ENCODE peak calls at places on chromosomes 7 and 10, in eight cellular contexts. One of them, this sample, is unnamed.

GRCh38 chr10:132195366-132196075 is 8.8 kb downstream of the DPYSL4 start:
- DNase-seq in fibroblast of mammary gland: no peak
- DNase-seq in psoas muscle: peak
- DNase-seq in AG09309: no peak
- DNase-seq in HFF-Myc: no peak
- DNase-seq in right lobe of liver: no peak
- DNase-seq in HL-60: no peak
- DNase-seq in astrocyte of the spinal cord: no peak
- DNase-seq in this sample: no peak

GRCh38 chr7:11726251-11727155 is 105.5 kb downstream of the THSD7A start:
- DNase-seq in HL-60: no peak
- DNase-seq in HFF-Myc: peak
- DNase-seq in astrocyte of the spinal cord: peak
- DNase-seq in psoas muscle: peak
- DNase-seq in fibroblast of mammary gland: peak
- DNase-seq in AG09309: peak
- DNase-seq in right lobe of liver: no peak
- DNase-seq in this sample: peak

GRCh38 chr7:165661-166369 is 26.6 kb upstream of the FAM20C start:
- DNase-seq in psoas muscle: no peak
- DNase-seq in astrocyte of the spinal cord: no peak
- DNase-seq in fibroblast of mammary gland: no peak
- DNase-seq in AG09309: no peak
- DNase-seq in right lobe of liver: no peak
- DNase-seq in HL-60: peak
- DNase-seq in HFF-Myc: no peak
- DNase-seq in this sample: no peak

GRCh38 chr10:35271086-35271834 is 65.0 kb upstream of the CCNY start:
- DNase-seq in HL-60: no peak
- DNase-seq in AG09309: no peak
- DNase-seq in HFF-Myc: no peak
- DNase-seq in right lobe of liver: no peak
- DNase-seq in fibroblast of mammary gland: no peak
- DNase-seq in astrocyte of the spinal cord: peak
- DNase-seq in psoas muscle: no peak
- DNase-seq in this sample: no peak

GRCh38 chr7:93202594-93203273 is 23.5 kb downstream of the HEPACAM2 start:
- DNase-seq in right lobe of liver: no peak
- DNase-seq in psoas muscle: no peak
- DNase-seq in astrocyte of the spinal cord: no peak
- DNase-seq in AG09309: no peak
- DNase-seq in HFF-Myc: no peak
- DNase-seq in fibroblast of mammary gland: no peak
- DNase-seq in HL-60: no peak
- DNase-seq in this sample: no peak

GRCh38 chr7:42278360-42278759 is 41.4 kb upstream of the GLI3 start:
- DNase-seq in HFF-Myc: no peak
- DNase-seq in fibroblast of mammary gland: no peak
- DNase-seq in HL-60: no peak
- DNase-seq in AG09309: no peak
- DNase-seq in right lobe of liver: no peak
- DNase-seq in astrocyte of the spinal cord: no peak
- DNase-seq in psoas muscle: no peak
- DNase-seq in this sample: peak

GRCh38 chr7:44305564-44306507 is 19.6 kb downstream of the CAMK2B start:
- DNase-seq in HL-60: no peak
- DNase-seq in HFF-Myc: no peak
- DNase-seq in right lobe of liver: peak
- DNase-seq in psoas muscle: no peak
- DNase-seq in astrocyte of the spinal cord: no peak
- DNase-seq in fibroblast of mammary gland: no peak
- DNase-seq in AG09309: no peak
- DNase-seq in this sample: no peak

GRCh38 chr10:43679509-43679908 is 30.8 kb upstream of the ZNF32 start:
- DNase-seq in astrocyte of the spinal cord: no peak
- DNase-seq in psoas muscle: peak
- DNase-seq in AG09309: no peak
- DNase-seq in HL-60: no peak
- DNase-seq in fibroblast of mammary gland: no peak
- DNase-seq in HFF-Myc: no peak
- DNase-seq in right lobe of liver: peak
- DNase-seq in this sample: peak

GRCh38 chr10:110387983-110388681 is 83.4 kb upstream of the SMNDC1 start:
- DNase-seq in AG09309: peak
- DNase-seq in psoas muscle: no peak
- DNase-seq in HL-60: no peak
- DNase-seq in HFF-Myc: peak
- DNase-seq in astrocyte of the spinal cord: no peak
- DNase-seq in right lobe of liver: no peak
- DNase-seq in fibroblast of mammary gland: peak
- DNase-seq in this sample: no peak

GRCh38 chr7:132508724-132509348 is 67.4 kb downstream of the PLXNA4 start:
- DNase-seq in right lobe of liver: no peak
- DNase-seq in HL-60: no peak
- DNase-seq in HFF-Myc: no peak
- DNase-seq in fibroblast of mammary gland: no peak
- DNase-seq in psoas muscle: no peak
- DNase-seq in AG09309: no peak
- DNase-seq in astrocyte of the spinal cord: no peak
- DNase-seq in this sample: no peak

GRCh38 chr10:6348091-6348862 is 145.5 kb downstream of the PFKFB3 start:
- DNase-seq in right lobe of liver: no peak
- DNase-seq in fibroblast of mammary gland: no peak
- DNase-seq in HL-60: peak
- DNase-seq in astrocyte of the spinal cord: peak
- DNase-seq in AG09309: peak
- DNase-seq in HFF-Myc: no peak
- DNase-seq in psoas muscle: peak
- DNase-seq in this sample: no peak

GRCh38 chr7:123472751-123473150 is 61.6 kb downstream of the IQUB start:
- DNase-seq in AG09309: no peak
- DNase-seq in astrocyte of the spinal cord: no peak
- DNase-seq in fibroblast of mammary gland: no peak
- DNase-seq in HL-60: no peak
- DNase-seq in right lobe of liver: no peak
- DNase-seq in HFF-Myc: no peak
- DNase-seq in psoas muscle: no peak
- DNase-seq in this sample: no peak

GRCh38 chr7:19508821-19509220 is 200.0 kb downstream of the POLR1F start:
- DNase-seq in HFF-Myc: no peak
- DNase-seq in fibroblast of mammary gland: no peak
- DNase-seq in HL-60: no peak
- DNase-seq in right lobe of liver: no peak
- DNase-seq in psoas muscle: no peak
- DNase-seq in astrocyte of the spinal cord: no peak
- DNase-seq in AG09309: no peak
- DNase-seq in this sample: no peak

GRCh38 chr10:126944191-126944590 is 39.0 kb downstream of the DOCK1 start:
- DNase-seq in astrocyte of the spinal cord: no peak
- DNase-seq in psoas muscle: no peak
- DNase-seq in HL-60: no peak
- DNase-seq in AG09309: no peak
- DNase-seq in right lobe of liver: no peak
- DNase-seq in fibroblast of mammary gland: no peak
- DNase-seq in HFF-Myc: no peak
- DNase-seq in this sample: no peak

GRCh38 chr7:112254166-112254565 is 47.7 kb downstream of the ZNF277 start:
- DNase-seq in astrocyte of the spinal cord: no peak
- DNase-seq in psoas muscle: no peak
- DNase-seq in HFF-Myc: no peak
- DNase-seq in HL-60: no peak
- DNase-seq in AG09309: no peak
- DNase-seq in fibroblast of mammary gland: no peak
- DNase-seq in right lobe of liver: no peak
- DNase-seq in this sample: peak

GRCh38 chr7:77331938-77332695 is 84.0 kb downstream of the GSAP start:
- DNase-seq in psoas muscle: peak
- DNase-seq in HFF-Myc: peak
- DNase-seq in HL-60: peak
- DNase-seq in astrocyte of the spinal cord: peak
- DNase-seq in fibroblast of mammary gland: peak
- DNase-seq in right lobe of liver: peak
- DNase-seq in AG09309: peak
- DNase-seq in this sample: peak

GRCh38 chr7:73828107-73828803 is 2.5 kb upstream of the CLDN4 start:
- DNase-seq in fibroblast of mammary gland: peak
- DNase-seq in astrocyte of the spinal cord: no peak
- DNase-seq in HFF-Myc: no peak
- DNase-seq in AG09309: no peak
- DNase-seq in psoas muscle: no peak
- DNase-seq in HL-60: no peak
- DNase-seq in right lobe of liver: no peak
- DNase-seq in this sample: peak

GRCh38 chr7:4010206-4010605 is 671.9 kb upstream of the FOXK1 start:
- DNase-seq in psoas muscle: no peak
- DNase-seq in astrocyte of the spinal cord: no peak
- DNase-seq in HFF-Myc: no peak
- DNase-seq in AG09309: no peak
- DNase-seq in fibroblast of mammary gland: no peak
- DNase-seq in right lobe of liver: no peak
- DNase-seq in HL-60: no peak
- DNase-seq in this sample: no peak
- H3K4me3 ChIP-seq in psoas muscle: no peak
- H3K4me3 ChIP-seq in astrocyte of the spinal cord: no peak
- H3K4me3 ChIP-seq in HFF-Myc: no peak
- H3K4me3 ChIP-seq in AG09309: no peak
- H3K4me3 ChIP-seq in fibroblast of mammary gland: no peak
- H3K4me3 ChIP-seq in right lobe of liver: no peak
- H3K4me3 ChIP-seq in HL-60: no peak
- H3K4me3 ChIP-seq in this sample: no peak

GRCh38 chr7:81260152-81260551 is 341.3 kb upstream of the SEMA3C start:
- DNase-seq in HL-60: no peak
- DNase-seq in HFF-Myc: no peak
- DNase-seq in fibroblast of mammary gland: peak
- DNase-seq in right lobe of liver: no peak
- DNase-seq in psoas muscle: no peak
- DNase-seq in astrocyte of the spinal cord: no peak
- DNase-seq in AG09309: no peak
- DNase-seq in this sample: no peak

DNA sequence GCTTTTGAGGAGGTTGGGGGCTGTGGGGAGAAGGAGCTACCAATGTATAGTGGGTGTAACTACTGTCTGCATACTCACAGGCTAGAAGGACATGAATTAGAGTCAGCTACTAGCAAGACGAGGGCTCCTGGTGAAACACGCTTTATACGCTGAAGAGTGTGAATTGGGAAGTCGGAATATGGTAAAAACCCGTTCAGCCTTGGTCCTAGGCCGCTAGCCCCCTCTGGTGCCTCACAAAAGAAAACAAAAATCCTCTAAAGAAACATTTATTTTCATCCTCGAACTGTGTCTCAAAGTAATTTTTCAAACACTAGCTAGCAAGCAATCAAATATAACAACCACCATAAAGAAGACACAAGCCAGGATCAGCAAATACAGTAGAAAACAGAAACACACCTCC is 338.1 kb upstream of the SEMA3C start:
- DNase-seq in fibroblast of mammary gland: peak
- DNase-seq in astrocyte of the spinal cord: no peak
- DNase-seq in right lobe of liver: no peak
- DNase-seq in HL-60: no peak
- DNase-seq in AG09309: no peak
- DNase-seq in psoas muscle: peak
- DNase-seq in HFF-Myc: no peak
- DNase-seq in this sample: no peak
- TF ChIP-seq CTCF in fibroblast of mammary gland: peak
- TF ChIP-seq CTCF in astrocyte of the spinal cord: peak
- TF ChIP-seq CTCF in right lobe of liver: no peak
- TF ChIP-seq CTCF in HL-60: no peak
- TF ChIP-seq CTCF in AG09309: peak
- TF ChIP-seq CTCF in psoas muscle: peak
- TF ChIP-seq CTCF in HFF-Myc: peak
- TF ChIP-seq CTCF in this sample: no peak

DNA sequence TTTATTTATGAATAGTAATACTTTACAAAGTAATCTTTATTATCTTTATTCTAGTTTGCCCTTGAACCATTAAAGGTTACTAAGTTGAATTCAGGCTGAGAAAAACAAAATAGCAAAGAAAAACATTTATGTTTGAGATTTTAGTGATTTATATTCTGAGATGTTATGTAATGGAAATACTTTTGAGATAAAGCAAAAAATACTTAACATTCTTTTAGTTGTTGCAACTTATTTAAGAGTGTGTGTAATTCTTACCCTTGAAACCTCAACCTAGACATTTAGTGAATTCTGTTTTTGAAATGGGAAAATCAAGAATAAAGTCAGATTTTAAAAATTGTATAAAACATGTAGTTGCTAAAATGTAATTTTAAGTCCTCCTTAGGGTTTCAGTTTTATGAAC is 40.1 kb downstream of the MINPP1 start:
- DNase-seq in psoas muscle: no peak
- DNase-seq in astrocyte of the spinal cord: no peak
- DNase-seq in fibroblast of mammary gland: no peak
- DNase-seq in right lobe of liver: no peak
- DNase-seq in HFF-Myc: no peak
- DNase-seq in HL-60: no peak
- DNase-seq in AG09309: no peak
- DNase-seq in this sample: no peak
- H3K4me3 ChIP-seq in psoas muscle: no peak
- H3K4me3 ChIP-seq in astrocyte of the spinal cord: no peak
- H3K4me3 ChIP-seq in fibroblast of mammary gland: no peak
- H3K4me3 ChIP-seq in right lobe of liver: no peak
- H3K4me3 ChIP-seq in HFF-Myc: no peak
- H3K4me3 ChIP-seq in HL-60: no peak
- H3K4me3 ChIP-seq in AG09309: no peak
- H3K4me3 ChIP-seq in this sample: no peak

GRCh38 chr7:94374231-94374630 is 20.5 kb upstream of the COL1A2 start:
- DNase-seq in AG09309: peak
- DNase-seq in psoas muscle: peak
- DNase-seq in right lobe of liver: no peak
- DNase-seq in HFF-Myc: peak
- DNase-seq in HL-60: no peak
- DNase-seq in astrocyte of the spinal cord: peak
- DNase-seq in fibroblast of mammary gland: peak
- DNase-seq in this sample: peak
- TF ChIP-seq CTCF in AG09309: no peak
- TF ChIP-seq CTCF in psoas muscle: no peak
- TF ChIP-seq CTCF in right lobe of liver: no peak
- TF ChIP-seq CTCF in HFF-Myc: no peak
- TF ChIP-seq CTCF in HL-60: no peak
- TF ChIP-seq CTCF in astrocyte of the spinal cord: no peak
- TF ChIP-seq CTCF in fibroblast of mammary gland: no peak
- TF ChIP-seq CTCF in this sample: no peak